ENCODE peak calls at places on chromosomes 7 and 10, in four cellular contexts. One of them, this sample, is unnamed.

GRCh38 chr7:44161371-44161770 is 20.2 kb upstream of the MYL7 start:
- DNase-seq in fibroblast of mammary gland: no peak
- DNase-seq in WTC11: no peak
- DNase-seq in hepatic stellate cell: no peak
- DNase-seq in this sample: no peak

GRCh38 chr10:17062009-17062408 is 67.6 kb downstream of the CUBN start:
- DNase-seq in WTC11: no peak
- DNase-seq in fibroblast of mammary gland: peak
- DNase-seq in hepatic stellate cell: no peak
- DNase-seq in this sample: no peak

GRCh38 chr10:131858583-131859340 is 42.0 kb upstream of the PPP2R2D start:
- DNase-seq in hepatic stellate cell: no peak
- DNase-seq in WTC11: no peak
- DNase-seq in fibroblast of mammary gland: no peak
- DNase-seq in this sample: no peak

GRCh38 chr10:59079386-59080226 is 96.8 kb upstream of the PHYHIPL start:
- DNase-seq in hepatic stellate cell: peak
- DNase-seq in WTC11: no peak
- DNase-seq in fibroblast of mammary gland: peak
- DNase-seq in this sample: peak

GRCh38 chr7:142832452-142832851 is 22.4 kb upstream of the EPHB6 start:
- DNase-seq in hepatic stellate cell: no peak
- DNase-seq in WTC11: no peak
- DNase-seq in fibroblast of mammary gland: peak
- DNase-seq in this sample: no peak

GRCh38 chr10:94983555-94983954 is 45.1 kb downstream of the CYP2C9 start:
- DNase-seq in hepatic stellate cell: no peak
- DNase-seq in fibroblast of mammary gland: no peak
- DNase-seq in WTC11: no peak
- DNase-seq in this sample: no peak

GRCh38 chr7:82049442-82049841 is 279.6 kb upstream of the HGF start:
- DNase-seq in fibroblast of mammary gland: peak
- DNase-seq in WTC11: no peak
- DNase-seq in hepatic stellate cell: no peak
- DNase-seq in this sample: no peak

GRCh38 chr7:30168800-30169584 is 34.2 kb downstream of the MTURN start:
- DNase-seq in hepatic stellate cell: peak
- DNase-seq in WTC11: no peak
- DNase-seq in fibroblast of mammary gland: peak
- DNase-seq in this sample: peak

GRCh38 chr7:105680505-105681187 is 99.4 kb upstream of the EFCAB10 start:
- DNase-seq in WTC11: no peak
- DNase-seq in hepatic stellate cell: no peak
- DNase-seq in fibroblast of mammary gland: peak
- DNase-seq in this sample: no peak

GRCh38 chr7:107564553-107565298 is 955 bp downstream of the DUS4L start:
- DNase-seq in fibroblast of mammary gland: peak
- DNase-seq in hepatic stellate cell: peak
- DNase-seq in WTC11: no peak
- DNase-seq in this sample: no peak

GRCh38 chr7:131489881-131490280 is 66.5 kb downstream of the PODXL start:
- DNase-seq in hepatic stellate cell: no peak
- DNase-seq in fibroblast of mammary gland: no peak
- DNase-seq in WTC11: no peak
- DNase-seq in this sample: no peak

GRCh38 chr7:114182837-114183236 is 231.8 kb upstream of the FOXP2 start:
- DNase-seq in hepatic stellate cell: no peak
- DNase-seq in WTC11: no peak
- DNase-seq in fibroblast of mammary gland: no peak
- DNase-seq in this sample: no peak

GRCh38 chr10:44934416-44935200 is 23.5 kb downstream of the TMEM72 start:
- DNase-seq in WTC11: no peak
- DNase-seq in hepatic stellate cell: no peak
- DNase-seq in fibroblast of mammary gland: peak
- DNase-seq in this sample: no peak

GRCh38 chr7:121419201-121420148 is 23.4 kb upstream of the FAM3C start:
- DNase-seq in fibroblast of mammary gland: no peak
- DNase-seq in hepatic stellate cell: no peak
- DNase-seq in WTC11: no peak
- DNase-seq in this sample: no peak

GRCh38 chr7:29878081-29878688 is 71.9 kb downstream of the WIPF3 start:
- DNase-seq in WTC11: no peak
- DNase-seq in fibroblast of mammary gland: peak
- DNase-seq in hepatic stellate cell: peak
- DNase-seq in this sample: peak

GRCh38 chr7:23685770-23686169 is 5.8 kb downstream of the FAM221A start:
- DNase-seq in WTC11: no peak
- DNase-seq in hepatic stellate cell: no peak
- DNase-seq in fibroblast of mammary gland: peak
- DNase-seq in this sample: no peak

GRCh38 chr7:157501576-157501975 is 164.8 kb downstream of the DNAJB6 start:
- DNase-seq in hepatic stellate cell: no peak
- DNase-seq in fibroblast of mammary gland: no peak
- DNase-seq in WTC11: no peak
- DNase-seq in this sample: no peak

GRCh38 chr10:1057106-1057657 is 997 bp downstream of the WDR37 start:
- DNase-seq in hepatic stellate cell: peak
- DNase-seq in WTC11: no peak
- DNase-seq in fibroblast of mammary gland: no peak
- DNase-seq in this sample: no peak

GRCh38 chr7:110568388-110568787 is 522.5 kb upstream of the LRRN3 start:
- DNase-seq in fibroblast of mammary gland: no peak
- DNase-seq in WTC11: no peak
- DNase-seq in hepatic stellate cell: no peak
- DNase-seq in this sample: no peak

GRCh38 chr7:73717025-73717807 is 2.3 kb downstream of the STX1A start:
- DNase-seq in hepatic stellate cell: no peak
- DNase-seq in WTC11: no peak
- DNase-seq in fibroblast of mammary gland: peak
- DNase-seq in this sample: no peak

GRCh38 chr7:30470783-30471182 is 7.8 kb downstream of the NOD1 start:
- DNase-seq in hepatic stellate cell: peak
- DNase-seq in fibroblast of mammary gland: peak
- DNase-seq in WTC11: no peak
- DNase-seq in this sample: no peak

GRCh38 chr10:34715511-34716187 is 99.4 kb downstream of the PARD3 start:
- DNase-seq in fibroblast of mammary gland: no peak
- DNase-seq in WTC11: no peak
- DNase-seq in hepatic stellate cell: no peak
- DNase-seq in this sample: no peak

GRCh38 chr7:138247568-138248328 is 171.5 kb downstream of the AKR1D1 start:
- DNase-seq in fibroblast of mammary gland: no peak
- DNase-seq in WTC11: no peak
- DNase-seq in hepatic stellate cell: no peak
- DNase-seq in this sample: no peak

GRCh38 chr7:149772821-149773425 is 465 bp downstream of the ZNF467 start:
- DNase-seq in fibroblast of mammary gland: no peak
- DNase-seq in hepatic stellate cell: no peak
- DNase-seq in WTC11: peak
- DNase-seq in this sample: no peak

GRCh38 chr10:104309980-104310978 is 28.0 kb downstream of the ITPRIP start:
- DNase-seq in WTC11: no peak
- DNase-seq in hepatic stellate cell: peak
- DNase-seq in fibroblast of mammary gland: peak
- DNase-seq in this sample: no peak

GRCh38 chr7:155205368-155206285 is 92.1 kb upstream of the INSIG1 start:
- DNase-seq in WTC11: peak
- DNase-seq in fibroblast of mammary gland: peak
- DNase-seq in hepatic stellate cell: peak
- DNase-seq in this sample: peak

GRCh38 chr10:76432274-76433012 is 1001.0 kb downstream of the LRMDA start:
- DNase-seq in WTC11: no peak
- DNase-seq in hepatic stellate cell: peak
- DNase-seq in fibroblast of mammary gland: peak
- DNase-seq in this sample: peak

GRCh38 chr7:25314729-25315267 is 86.5 kb upstream of the NPVF start:
- DNase-seq in fibroblast of mammary gland: no peak
- DNase-seq in hepatic stellate cell: no peak
- DNase-seq in WTC11: no peak
- DNase-seq in this sample: no peak

GRCh38 chr10:72598769-72599701 is 26.8 kb downstream of the MICU1 start:
- DNase-seq in fibroblast of mammary gland: no peak
- DNase-seq in WTC11: no peak
- DNase-seq in hepatic stellate cell: no peak
- DNase-seq in this sample: no peak

GRCh38 chr10:28959850-28960501 is 282.7 kb downstream of the BAMBI start:
- DNase-seq in hepatic stellate cell: no peak
- DNase-seq in fibroblast of mammary gland: no peak
- DNase-seq in WTC11: no peak
- DNase-seq in this sample: no peak

This sample was measured in HTR-8/SVneo.